ENCODE peak calls at places on chromosomes 7 and 10, in eight cellular contexts. M is HCT116; N is heart right ventricle; U is OCI-LY7; A is tibial nerve; T is WERI-Rb-1; P is osteoblast; F is effector memory CD4-positive, alpha-beta T cell. V is an unnamed sample.
A peak's percentile ranks its signal among the peaks of the same experiment; 100 is the strongest.

GRCh38 chr7:27576360-27576944 is 86.2 kb downstream of the HIBADH start:
- DNase-seq in M (peak; percentile 29), N (no peak), U (peak; percentile 35), A (no peak), T (no peak), P (no peak), F (no peak), V (no peak)

GRCh38 chr7:12111461-12112405 is 99.4 kb upstream of the TMEM106B start:
- DNase-seq in M (no peak), N (no peak), U (no peak), A (no peak), T (peak; percentile 45), P (peak; percentile 74), F (no peak), V (no peak)

GRCh38 chr7:73521636-73522080 is 435 bp downstream of the BAZ1B start:
- DNase-seq in M (no peak), N (no peak), U (peak; percentile 75), A (no peak), T (no peak), P (peak; percentile 92), F (no peak), V (peak; percentile 65)

GRCh38 chr10:112585960-112586359 is 138.9 kb downstream of the VTI1A start:
- DNase-seq in M (no peak), N (no peak), U (no peak), A (no peak), T (no peak), P (no peak), F (no peak), V (no peak)

GRCh38 chr10:15427836-15428414 is 56.8 kb upstream of the FAM171A1 start:
- DNase-seq in M (peak; percentile 35), N (no peak), U (peak; percentile 14), A (no peak), T (no peak), P (peak; percentile 92), F (no peak), V (no peak)

GRCh38 chr10:22251751-22252285 is 34.0 kb upstream of the EBLN1 start:
- DNase-seq in M (no peak), N (peak; percentile 79), U (no peak), A (peak; percentile 52), T (peak; percentile 20), P (peak; percentile 96), F (peak; percentile 19), V (no peak)

GRCh38 chr7:94301024-94301588 is 93.6 kb upstream of the COL1A2 start:
- DNase-seq in M (peak; percentile 79), N (peak; percentile 65), U (no peak), A (peak; percentile 44), T (peak; percentile 40), P (peak; percentile 57), F (no peak), V (peak; percentile 94)

GRCh38 chr7:151520419-151521229 is 929 bp upstream of the RHEB start:
- DNase-seq in M (no peak), N (peak; percentile 48), U (no peak), A (peak; percentile 28), T (no peak), P (no peak), F (no peak), V (peak; percentile 86)

GRCh38 chr7:158782638-158783490 is 46.4 kb downstream of the ESYT2 start:
- DNase-seq in M (no peak), N (peak; percentile 85), U (no peak), A (peak; percentile 40), T (no peak), P (peak; percentile 82), F (no peak), V (peak; percentile 59)

GRCh38 chr7:148541891-148542504 is 48.6 kb upstream of the C7orf33 start:
- DNase-seq in M (no peak), N (no peak), U (no peak), A (no peak), T (no peak), P (no peak), F (no peak), V (no peak)

GRCh38 chr7:863106-863505 is 13.2 kb upstream of the GET4 start:
- DNase-seq in M (no peak), N (no peak), U (no peak), A (no peak), T (no peak), P (no peak), F (no peak), V (no peak)

GRCh38 chr7:868189-868486 is 8.2 kb upstream of the GET4 start:
- DNase-seq in M (no peak), N (no peak), U (no peak), A (no peak), T (no peak), P (no peak), F (no peak), V (no peak)

GRCh38 chr7:867001-867405 is 9.4 kb upstream of the GET4 start:
- DNase-seq in M (no peak), N (peak; percentile 54), U (no peak), A (peak; percentile 59), T (no peak), P (no peak), F (no peak), V (peak; percentile 96)

GRCh38 chr7:867406-868188 is 8.8 kb upstream of the GET4 start:
- DNase-seq in M (no peak), N (peak; percentile 43), U (no peak), A (no peak), T (no peak), P (no peak), F (no peak), V (peak; percentile 94)

DNA sequence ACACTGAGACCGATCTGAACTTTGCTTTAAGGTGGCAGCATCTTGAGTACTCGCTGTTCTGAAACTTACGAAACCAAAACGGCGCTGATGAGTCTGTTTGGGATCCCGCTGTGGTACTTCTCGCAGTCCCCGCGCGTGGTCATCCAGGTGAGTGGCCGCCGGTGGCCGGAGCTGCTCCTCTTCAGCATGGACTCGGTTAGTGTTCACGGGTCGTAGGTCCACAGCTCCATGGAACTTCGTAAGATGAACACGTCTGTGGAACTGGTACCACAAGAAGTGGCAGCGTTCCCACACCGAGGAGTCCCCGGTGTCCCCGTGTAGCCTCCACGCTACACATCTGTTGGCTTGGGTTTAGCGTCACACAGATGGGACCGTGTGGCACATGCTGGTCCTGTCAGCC is 10.4 kb upstream of the GET4 start:
- DNase-seq in M (no peak), N (no peak), U (no peak), A (no peak), T (no peak), P (no peak), F (no peak), V (no peak)
- H3K36me3 ChIP-seq in M (peaks cover 45% of the 10 kb centered on the region), N (peaks cover 69% of the 10 kb centered on the region), U (peaks cover 67% of the 10 kb centered on the region), A (no peaks in the 10 kb centered on the region), T (peaks cover 76% of the 10 kb centered on the region), P (peaks cover 55% of the 10 kb centered on the region), F (peaks cover 48% of the 10 kb centered on the region), V (peaks cover 56% of the 10 kb centered on the region)

GRCh38 chr7:20064181-20064970 is 152.8 kb downstream of the MACC1 start:
- DNase-seq in M (no peak), N (no peak), U (no peak), A (no peak), T (no peak), P (no peak), F (no peak), V (no peak)

GRCh38 chr7:20062932-20063331 is 154.3 kb downstream of the MACC1 start:
- DNase-seq in M (no peak), N (no peak), U (no peak), A (no peak), T (no peak), P (no peak), F (no peak), V (no peak)

GRCh38 chr7:20063645-20064044 is 153.5 kb downstream of the MACC1 start:
- DNase-seq in M (no peak), N (no peak), U (no peak), A (no peak), T (no peak), P (no peak), F (no peak), V (no peak)

DNA sequence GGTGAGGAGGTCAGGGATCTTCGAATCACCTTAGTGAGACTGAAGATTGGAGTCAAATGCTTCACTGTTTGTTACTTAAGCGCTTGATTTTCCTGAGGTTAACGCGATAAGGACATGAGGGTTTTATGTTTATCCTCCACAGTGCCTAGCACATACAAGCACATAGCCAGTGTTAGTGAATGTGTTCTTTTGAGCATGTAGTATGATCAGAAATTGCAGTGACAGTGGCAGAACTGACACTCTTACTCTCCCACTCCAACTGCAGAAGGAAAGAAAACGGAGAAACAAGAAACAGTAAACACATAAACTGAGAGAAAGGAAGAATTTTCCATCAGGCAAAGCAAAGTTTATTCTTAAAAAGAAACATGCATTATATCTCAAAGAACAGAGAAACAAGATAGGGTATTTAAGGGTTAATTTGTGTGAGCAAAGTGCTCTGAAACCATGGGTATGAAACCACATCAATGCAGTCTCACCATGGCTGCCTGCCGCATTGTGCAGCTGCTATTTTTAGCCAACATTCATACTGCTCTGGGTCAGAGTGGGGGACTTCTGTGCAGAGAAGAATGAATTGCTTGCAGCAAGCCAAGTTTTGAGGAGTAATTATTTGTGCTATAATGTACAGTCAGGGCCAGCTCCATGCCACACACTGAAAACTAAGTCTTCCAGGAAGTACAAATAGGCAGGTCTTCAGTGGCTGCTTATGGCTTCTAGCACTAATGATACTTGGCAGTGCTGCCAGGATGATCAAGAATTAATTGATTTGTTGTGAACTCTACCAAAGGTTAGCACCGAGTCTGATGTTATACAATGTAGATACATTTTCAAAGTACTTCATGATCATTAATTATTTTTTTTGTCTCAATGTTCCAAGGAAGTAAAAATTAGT is 152.0 kb downstream of the MACC1 start:
- DNase-seq in M (peak; percentile 18), N (no peak), U (peak; percentile 70), A (no peak), T (no peak), P (peak; percentile 75), F (no peak), V (no peak)
- H3K4me3 ChIP-seq in M (peak overlapping the region; percentile 34), N (no peak overlapping the region), U (peak overlapping the region; percentile 39), A (no peak overlapping the region), T (no peak overlapping the region), P (peak overlapping the region; percentile 19), F (no peak overlapping the region), V (no peak overlapping the region)

GRCh38 chr7:3678411-3678810 is 377.4 kb downstream of the SDK1 start:
- DNase-seq in M (no peak), N (no peak), U (no peak), A (no peak), T (no peak), P (no peak), F (no peak), V (no peak)
- H3K36me3 ChIP-seq in M (no peaks in the 10 kb centered on the region), N (no peaks in the 10 kb centered on the region), U (no peaks in the 10 kb centered on the region), A (no peaks in the 10 kb centered on the region), T (no peaks in the 10 kb centered on the region), P (no peaks in the 10 kb centered on the region), F (no peaks in the 10 kb centered on the region), V (no peaks in the 10 kb centered on the region)

DNA sequence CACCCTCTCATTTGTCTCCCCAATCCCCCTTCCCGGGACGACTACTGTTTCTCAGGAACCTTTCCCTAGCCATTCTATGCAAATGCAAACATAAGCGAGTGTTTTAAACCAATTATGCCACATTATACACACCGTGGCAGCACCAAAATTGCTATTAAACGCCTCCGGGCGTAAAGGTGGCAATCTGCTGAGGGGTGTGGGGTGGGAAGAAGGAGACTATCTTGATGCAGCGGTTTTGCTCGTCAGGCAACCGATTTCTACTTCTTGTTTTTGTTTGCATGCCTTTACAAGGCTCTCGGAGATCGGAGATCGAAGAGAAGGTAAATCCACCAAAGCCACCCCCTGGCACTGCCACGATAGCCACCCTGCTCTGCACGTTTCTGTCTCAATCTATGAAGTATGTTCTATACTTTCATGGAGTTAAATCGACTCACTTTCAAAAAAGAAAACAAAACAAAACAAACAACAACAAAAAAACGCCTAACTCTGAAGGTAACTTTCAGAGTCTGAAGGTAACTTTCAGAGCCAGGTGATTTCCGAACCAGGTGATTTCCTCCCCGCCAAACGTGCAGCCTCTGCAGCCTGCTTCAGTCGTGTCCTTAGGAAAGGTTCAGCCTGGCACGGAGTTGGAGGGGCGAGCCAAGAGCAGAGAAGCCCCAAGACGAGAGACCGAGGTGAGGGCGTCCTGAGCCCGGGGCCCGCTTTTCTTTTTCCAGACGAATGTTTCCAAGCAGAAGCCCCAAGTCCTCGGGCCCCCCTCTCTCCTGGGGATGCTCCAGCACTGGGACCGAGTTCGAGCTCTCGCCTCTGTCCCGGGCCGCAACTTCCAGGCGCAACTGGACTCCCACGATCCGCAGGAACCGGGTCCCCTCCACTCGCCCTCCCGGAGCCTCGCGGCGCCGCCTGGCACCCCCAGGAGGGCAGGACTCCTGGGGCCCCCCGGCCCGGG is 45.8 kb upstream of the CDK1 start:
- DNase-seq in M (no peak), N (no peak), U (no peak), A (no peak), T (peak; percentile 12), P (peak; percentile 44), F (peak; percentile 33), V (no peak)
- H3K4me3 ChIP-seq in M (peak overlapping the region; percentile 73), N (peak overlapping the region; percentile 50), U (no peak overlapping the region), A (peak overlapping the region; percentile 26), T (peak overlapping the region; percentile 61), P (peak overlapping the region; percentile 66), F (peak overlapping the region; percentile 96), V (peak overlapping the region; percentile 57)

V was measured in ascending aorta.